ENCODE peak calls at places on chromosomes 2 and 18, in six cellular contexts. N is NCI-H2029; F is HEK293T; A is psoas muscle; C is activated T-helper 9 cell treated with anti-CD3 and anti-CD28 coated beads, Interleukin-2, amount 50 U/mL, for 16 hours; S is mucosa of gallbladder. Y is an unnamed sample.

GRCh38 chr2:109374548-109375130 is 239.1 kb downstream of the SEPTIN10 start:
- DNase-seq in F (no peak), S (no peak), A (no peak), N (no peak), C (no peak), Y (no peak)

GRCh38 chr2:239363946-239364637 is 36.7 kb downstream of the HDAC4 start:
- DNase-seq in A (no peak), N (no peak), S (no peak), C (no peak), F (no peak), Y (no peak)

GRCh38 chr2:74459377-74460118 is 1.3 kb downstream of the WBP1 start:
- DNase-seq in F (no peak), N (no peak), C (no peak), A (peak), S (no peak), Y (no peak)

GRCh38 chr2:73979021-73979420 is 5.7 kb upstream of the TET3 start:
- DNase-seq in S (no peak), A (no peak), F (no peak), N (no peak), C (peak), Y (no peak)

GRCh38 chr2:233056961-233057605 is 3.1 kb upstream of the INPP5D start:
- DNase-seq in C (no peak), F (no peak), S (no peak), N (no peak), A (no peak), Y (no peak)

GRCh38 chr2:170886391-170886790 is 42.7 kb upstream of the GORASP2 start:
- DNase-seq in A (no peak), C (no peak), N (no peak), S (no peak), F (no peak), Y (peak)

GRCh38 chr2:233000886-233001750 is 11.9 kb downstream of the NGEF start:
- DNase-seq in F (no peak), C (no peak), A (no peak), N (no peak), S (no peak), Y (no peak)

GRCh38 chr18:23136326-23137092 is 1.2 kb downstream of the CABLES1 start:
- DNase-seq in S (peak), C (no peak), A (peak), F (peak), N (no peak), Y (no peak)

GRCh38 chr2:200694071-200694470 is 108.3 kb downstream of the AOX1 start:
- DNase-seq in S (no peak), F (no peak), C (no peak), A (no peak), N (no peak), Y (no peak)

GRCh38 chr2:204725693-204726092 is 180.4 kb downstream of the PARD3B start:
- DNase-seq in F (no peak), N (no peak), A (no peak), S (no peak), C (no peak), Y (no peak)

GRCh38 chr2:121907905-121908304 is 152.5 kb downstream of the TSN start:
- DNase-seq in N (no peak), A (no peak), S (no peak), C (no peak), F (no peak), Y (no peak)

GRCh38 chr2:237064203-237065061 is 21.3 kb upstream of the COPS8 start:
- DNase-seq in F (no peak), N (no peak), A (no peak), S (no peak), C (no peak), Y (no peak)